ENCODE peak calls at places on chromosome 13, in nine cellular contexts. K is LNCaP clone FGC, I is fibroblast of lung, C is ascending aorta, W is brain microvascular endothelial cell, A is A673, U is AG10803, O is progenitor cell of endocrine pancreas, V is CD14-positive monocyte. Z is an unnamed sample.

GRCh38 chr13:73945371-73945770 is 188.8 kb downstream of the KLF12 start:
- DNase-seq in K (no peak), I (peak), C (no peak), W (no peak), A (peak), U (no peak), O (no peak), V (no peak), Z (no peak)

GRCh38 chr13:30464496-30465351 is 1.0 kb downstream of the HMGB1 start:
- DNase-seq in K (no peak), I (peak), C (no peak), W (peak), A (peak), U (peak), O (peak), V (peak), Z (peak)

GRCh38 chr13:112160558-112160957 is 93.6 kb downstream of the SOX1 start:
- DNase-seq in K (no peak), I (no peak), C (no peak), W (no peak), A (no peak), U (no peak), O (no peak), V (no peak), Z (no peak)

GRCh38 chr13:112055417-112056206 is 11.3 kb upstream of the SOX1 start:
- DNase-seq in K (no peak), I (no peak), C (no peak), W (no peak), A (no peak), U (no peak), O (no peak), V (no peak), Z (no peak)

GRCh38 chr13:34207334-34207733 is 389.4 kb downstream of the RFC3 start:
- DNase-seq in K (no peak), I (peak), C (no peak), W (peak), A (peak), U (peak), O (no peak), V (no peak), Z (no peak)

GRCh38 chr13:96796234-96796633 is 198.0 kb downstream of the OXGR1 start:
- DNase-seq in K (no peak), I (no peak), C (no peak), W (no peak), A (no peak), U (no peak), O (no peak), V (no peak), Z (no peak)

GRCh38 chr13:97574926-97575325 is 141.0 kb downstream of the RAP2A start:
- DNase-seq in K (no peak), I (peak), C (no peak), W (peak), A (peak), U (peak), O (no peak), V (no peak), Z (no peak)

GRCh38 chr13:32639502-32640105 is 53.4 kb downstream of the PDS5B start:
- DNase-seq in K (no peak), I (peak), C (no peak), W (peak), A (peak), U (peak), O (no peak), V (no peak), Z (no peak)

GRCh38 chr13:57666554-57666953 is 35.0 kb downstream of the PCDH17 start:
- DNase-seq in K (no peak), I (no peak), C (no peak), W (no peak), A (no peak), U (no peak), O (no peak), V (no peak), Z (no peak)

GRCh38 chr13:75993823-75994222 is 357.7 kb downstream of the LMO7 start:
- DNase-seq in K (no peak), I (no peak), C (no peak), W (no peak), A (no peak), U (no peak), O (no peak), V (no peak), Z (no peak)

GRCh38 chr13:25406377-25406776 is 34.6 kb downstream of the ATP8A2 start:
- DNase-seq in K (peak), I (no peak), C (no peak), W (peak), A (peak), U (no peak), O (no peak), V (no peak), Z (no peak)
- TF ChIP-seq CTCF in K (peak), I (no peak), C (no peak), W (peak), A (peak), U (peak), O (peak), V (no peak), Z (no peak)

DNA sequence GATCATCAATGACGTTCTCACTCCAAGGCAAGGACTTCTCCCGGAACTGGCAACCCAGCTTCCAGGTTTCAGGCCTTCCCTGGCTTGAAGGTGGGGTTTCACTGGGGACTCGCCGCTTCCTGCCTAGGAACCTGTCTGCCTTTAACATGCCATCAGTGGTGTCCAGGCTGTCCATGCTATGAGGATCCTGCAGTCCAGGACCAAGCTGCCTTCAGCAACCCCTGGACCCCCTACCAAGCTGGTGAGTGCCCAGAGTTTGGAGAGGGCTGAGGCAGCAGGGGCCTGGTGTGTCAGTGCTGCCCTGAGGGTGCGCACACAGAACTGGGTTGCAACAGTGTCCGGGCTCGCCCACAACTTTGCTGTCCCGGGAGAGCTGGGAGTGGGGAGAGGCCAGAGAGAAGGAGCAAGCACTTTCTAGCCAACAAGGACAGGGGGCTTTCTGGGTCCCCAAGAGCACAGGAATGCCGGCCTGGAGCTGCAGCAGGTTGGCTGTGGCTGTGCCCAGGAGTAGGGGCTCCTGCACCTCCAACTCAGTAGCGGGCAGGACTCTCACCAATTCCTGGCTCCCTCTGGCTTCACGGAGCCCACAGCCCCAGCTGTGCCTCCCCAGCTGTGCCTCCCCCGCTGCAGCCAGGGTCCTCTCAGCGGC is 1563.2 kb upstream of the MIR17HG start:
- DNase-seq in K (no peak), I (no peak), C (no peak), W (no peak), A (no peak), U (no peak), O (no peak), V (peak), Z (no peak)
- TF ChIP-seq CTCF in K (no peak), I (no peak), C (no peak), W (no peak), A (no peak), U (no peak), O (no peak), V (no peak), Z (no peak)

DNA sequence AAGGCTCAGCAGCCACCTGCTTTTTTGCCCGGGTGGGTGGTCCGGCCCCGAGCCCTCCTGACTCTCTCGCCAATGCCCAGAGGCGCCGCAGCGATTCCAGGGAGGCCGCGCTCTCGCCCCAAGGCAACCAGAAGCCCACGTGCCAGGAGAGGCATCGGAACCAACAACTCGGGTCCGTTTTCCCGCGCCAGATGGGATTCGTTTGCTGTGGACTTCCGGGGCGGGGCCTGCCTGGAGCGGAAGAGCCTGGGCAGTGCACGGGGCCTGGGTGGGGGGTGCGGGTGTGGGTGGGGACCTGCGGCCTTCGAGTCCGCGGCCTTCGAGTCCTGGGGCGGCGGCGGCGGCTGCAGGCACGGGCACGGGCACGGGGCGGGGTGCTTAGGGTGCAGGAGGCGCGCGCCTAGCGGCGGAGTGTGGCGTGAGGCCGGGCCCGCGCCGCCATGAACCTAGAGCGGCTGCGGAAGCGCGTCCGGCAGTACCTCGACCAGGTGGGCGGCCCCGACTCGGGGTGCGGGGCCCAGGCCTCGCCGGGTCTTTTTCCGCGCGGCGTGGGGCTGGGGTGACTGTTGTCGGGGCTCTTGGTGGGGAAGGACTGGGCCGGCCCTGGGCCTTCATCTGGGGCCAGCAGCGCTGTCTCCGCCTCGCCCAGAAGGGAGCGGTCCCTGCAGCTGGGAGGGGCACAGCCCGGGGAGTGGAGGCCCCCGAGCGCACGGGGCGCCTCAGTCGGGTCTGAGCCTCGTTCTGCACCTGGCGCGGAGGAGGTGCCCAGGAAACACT is at the start of gene CDC16:
- DNase-seq in K (peak), I (peak), C (peak), W (peak), A (peak), U (peak), O (peak), V (peak), Z (peak)
- TF ChIP-seq CTCF in K (no peak), I (no peak), C (no peak), W (no peak), A (no peak), U (no peak), O (peak), V (peak), Z (no peak)

DNA sequence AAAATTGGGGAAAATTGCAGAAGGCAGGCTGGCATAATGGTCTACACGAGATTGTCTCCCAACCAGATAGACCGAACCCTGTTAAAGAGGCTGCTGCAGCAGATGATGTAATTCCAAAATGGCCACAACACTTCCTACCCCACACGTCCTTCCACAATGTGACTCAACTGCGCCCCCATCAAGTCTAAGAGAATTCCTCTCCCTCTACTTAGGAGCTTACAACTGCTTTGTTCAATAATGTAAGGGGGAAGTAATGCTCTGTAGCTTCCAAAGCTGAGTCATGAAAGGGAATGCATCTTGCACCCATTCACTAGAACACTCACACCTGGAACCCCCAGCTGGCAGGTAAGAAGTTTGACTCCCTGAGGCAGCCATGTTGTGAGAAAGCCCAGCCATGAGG is 117.8 kb upstream of the IRS2 start:
- DNase-seq in K (no peak), I (no peak), C (no peak), W (no peak), A (peak), U (no peak), O (no peak), V (no peak), Z (no peak)
- TF ChIP-seq CTCF in K (no peak), I (no peak), C (no peak), W (peak), A (peak), U (no peak), O (no peak), V (no peak), Z (no peak)

GRCh38 chr13:72651196-72651595 is 76.2 kb downstream of the MZT1 start:
- DNase-seq in K (no peak), I (peak), C (no peak), W (peak), A (peak), U (no peak), O (no peak), V (no peak), Z (no peak)
- TF ChIP-seq CTCF in K (peak), I (peak), C (no peak), W (peak), A (peak), U (no peak), O (peak), V (peak), Z (no peak)

GRCh38 chr13:103303078-103303651 is 236.9 kb upstream of the SLC10A2 start:
- DNase-seq in K (no peak), I (no peak), C (no peak), W (no peak), A (no peak), U (no peak), O (no peak), V (no peak), Z (no peak)

GRCh38 chr13:103297083-103297482 is 230.9 kb upstream of the SLC10A2 start:
- DNase-seq in K (no peak), I (no peak), C (no peak), W (no peak), A (no peak), U (no peak), O (no peak), V (no peak), Z (no peak)

GRCh38 chr13:103299079-103299478 is 232.9 kb upstream of the SLC10A2 start:
- DNase-seq in K (no peak), I (no peak), C (no peak), W (no peak), A (no peak), U (no peak), O (no peak), V (no peak), Z (no peak)
- TF ChIP-seq CTCF in K (peak), I (no peak), C (no peak), W (no peak), A (peak), U (no peak), O (no peak), V (no peak), Z (no peak)

DNA sequence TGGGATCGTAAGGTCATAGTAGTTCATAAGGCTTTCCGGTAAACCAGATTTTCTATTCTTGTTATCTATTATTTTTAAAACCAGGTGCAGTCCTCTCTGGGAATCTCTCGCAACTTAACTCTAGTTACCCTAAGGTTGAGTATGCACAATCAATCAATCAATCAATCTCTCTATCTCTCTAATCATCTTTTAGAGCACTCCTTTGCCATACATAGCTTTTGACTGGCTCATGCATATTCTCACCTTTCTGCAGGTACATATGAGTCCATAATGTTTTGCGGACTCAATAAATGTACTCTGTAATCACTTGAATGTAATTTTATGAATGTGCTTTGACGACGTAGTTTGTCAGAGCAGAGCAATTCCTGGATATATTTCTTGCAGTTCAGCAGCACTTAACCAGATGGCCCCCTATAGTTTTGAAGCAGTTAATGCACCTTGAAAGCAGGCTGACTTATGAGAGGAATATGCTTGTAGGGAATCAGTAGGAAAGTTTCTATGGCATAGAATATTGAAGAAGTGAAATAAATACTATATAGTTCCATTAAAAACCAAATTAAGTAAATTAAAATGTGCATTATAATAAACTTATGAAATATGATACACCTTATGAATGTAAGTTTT is 524.7 kb downstream of the GPC5 start:
- DNase-seq in K (no peak), I (peak), C (no peak), W (no peak), A (peak), U (no peak), O (no peak), V (no peak), Z (no peak)
- TF ChIP-seq CTCF in K (peak), I (no peak), C (no peak), W (peak), A (peak), U (no peak), O (peak), V (no peak), Z (peak)

GRCh38 chr13:99605417-99606321 is 104.4 kb downstream of the TM9SF2 start:
- DNase-seq in K (no peak), I (no peak), C (no peak), W (no peak), A (no peak), U (peak), O (peak), V (no peak), Z (peak)
- TF ChIP-seq CTCF in K (no peak), I (peak), C (no peak), W (peak), A (peak), U (peak), O (peak), V (no peak), Z (no peak)

GRCh38 chr13:61247149-61247936 is 168.3 kb downstream of the PCDH20 start:
- DNase-seq in K (no peak), I (no peak), C (no peak), W (no peak), A (peak), U (no peak), O (no peak), V (no peak), Z (no peak)
- TF ChIP-seq CTCF in K (no peak), I (no peak), C (no peak), W (no peak), A (no peak), U (no peak), O (no peak), V (no peak), Z (no peak)

GRCh38 chr13:106520205-106521004 is 15.1 kb downstream of the EFNB2 start:
- DNase-seq in K (no peak), I (peak), C (no peak), W (no peak), A (no peak), U (peak), O (no peak), V (no peak), Z (no peak)
- TF ChIP-seq CTCF in K (peak), I (peak), C (peak), W (peak), A (peak), U (peak), O (peak), V (no peak), Z (no peak)